ENCODE peak calls at places on chromosomes 5 and 9, in nine cellular contexts. One of them, this sample, is unnamed.

GRCh38 chr9:504921-505821 is 290.5 kb downstream of the DOCK8 start:
- DNase-seq in ovary: peak
- DNase-seq in heart left ventricle: peak
- DNase-seq in H54: no peak
- DNase-seq in body of pancreas: peak
- DNase-seq in GM12891: peak
- DNase-seq in thyroid gland: peak
- DNase-seq in stomach: peak
- DNase-seq in IMR-90: no peak
- DNase-seq in this sample: peak

GRCh38 chr5:151123897-151124751 is 33.5 kb downstream of the ANXA6 start:
- DNase-seq in ovary: peak
- DNase-seq in heart left ventricle: peak
- DNase-seq in H54: peak
- DNase-seq in body of pancreas: peak
- DNase-seq in GM12891: peak
- DNase-seq in thyroid gland: peak
- DNase-seq in stomach: peak
- DNase-seq in IMR-90: peak
- DNase-seq in this sample: peak

GRCh38 chr5:55853818-55854217 is 2.7 kb downstream of the IL31RA start:
- DNase-seq in ovary: no peak
- DNase-seq in heart left ventricle: no peak
- DNase-seq in H54: no peak
- DNase-seq in body of pancreas: no peak
- DNase-seq in GM12891: no peak
- DNase-seq in thyroid gland: no peak
- DNase-seq in stomach: no peak
- DNase-seq in IMR-90: peak
- DNase-seq in this sample: no peak

GRCh38 chr5:108266235-108266634 is 115.7 kb downstream of the FBXL17 start:
- DNase-seq in ovary: no peak
- DNase-seq in heart left ventricle: no peak
- DNase-seq in H54: no peak
- DNase-seq in body of pancreas: no peak
- DNase-seq in GM12891: no peak
- DNase-seq in thyroid gland: no peak
- DNase-seq in stomach: no peak
- DNase-seq in IMR-90: peak
- DNase-seq in this sample: no peak

GRCh38 chr5:44987026-44987425 is 178.3 kb downstream of the MRPS30 start:
- DNase-seq in ovary: no peak
- DNase-seq in heart left ventricle: no peak
- DNase-seq in H54: no peak
- DNase-seq in body of pancreas: no peak
- DNase-seq in GM12891: no peak
- DNase-seq in thyroid gland: peak
- DNase-seq in stomach: no peak
- DNase-seq in IMR-90: no peak
- DNase-seq in this sample: no peak

GRCh38 chr5:172509405-172509781 is 55.1 kb upstream of the SH3PXD2B start:
- DNase-seq in ovary: peak
- DNase-seq in heart left ventricle: peak
- DNase-seq in H54: no peak
- DNase-seq in body of pancreas: no peak
- DNase-seq in GM12891: no peak
- DNase-seq in thyroid gland: no peak
- DNase-seq in stomach: no peak
- DNase-seq in IMR-90: no peak
- DNase-seq in this sample: no peak

GRCh38 chr5:177084175-177084574 is 2.5 kb upstream of the FGFR4 start:
- DNase-seq in ovary: no peak
- DNase-seq in heart left ventricle: no peak
- DNase-seq in H54: no peak
- DNase-seq in body of pancreas: no peak
- DNase-seq in GM12891: no peak
- DNase-seq in thyroid gland: no peak
- DNase-seq in stomach: no peak
- DNase-seq in IMR-90: no peak
- DNase-seq in this sample: no peak

GRCh38 chr5:123454236-123454911 is 31.2 kb upstream of the CEP120 start:
- DNase-seq in ovary: no peak
- DNase-seq in heart left ventricle: no peak
- DNase-seq in H54: no peak
- DNase-seq in body of pancreas: no peak
- DNase-seq in GM12891: no peak
- DNase-seq in thyroid gland: no peak
- DNase-seq in stomach: no peak
- DNase-seq in IMR-90: peak
- DNase-seq in this sample: no peak

GRCh38 chr9:95025213-95026170 is 292.0 kb downstream of the FANCC start:
- DNase-seq in ovary: peak
- DNase-seq in heart left ventricle: peak
- DNase-seq in H54: peak
- DNase-seq in body of pancreas: peak
- DNase-seq in GM12891: no peak
- DNase-seq in thyroid gland: peak
- DNase-seq in stomach: peak
- DNase-seq in IMR-90: peak
- DNase-seq in this sample: peak

GRCh38 chr9:93080406-93080805 is 15.6 kb upstream of the CARD19 start:
- DNase-seq in ovary: no peak
- DNase-seq in heart left ventricle: no peak
- DNase-seq in H54: no peak
- DNase-seq in body of pancreas: no peak
- DNase-seq in GM12891: no peak
- DNase-seq in thyroid gland: no peak
- DNase-seq in stomach: no peak
- DNase-seq in IMR-90: no peak
- DNase-seq in this sample: no peak

GRCh38 chr5:34695275-34696032 is 39.3 kb downstream of the RAI14 start:
- DNase-seq in ovary: no peak
- DNase-seq in heart left ventricle: no peak
- DNase-seq in H54: no peak
- DNase-seq in body of pancreas: no peak
- DNase-seq in GM12891: no peak
- DNase-seq in thyroid gland: no peak
- DNase-seq in stomach: no peak
- DNase-seq in IMR-90: no peak
- DNase-seq in this sample: peak

GRCh38 chr5:122151640-122152039 is 22.3 kb downstream of the ZNF474 start:
- DNase-seq in ovary: no peak
- DNase-seq in heart left ventricle: no peak
- DNase-seq in H54: no peak
- DNase-seq in body of pancreas: no peak
- DNase-seq in GM12891: no peak
- DNase-seq in thyroid gland: no peak
- DNase-seq in stomach: no peak
- DNase-seq in IMR-90: peak
- DNase-seq in this sample: no peak

GRCh38 chr5:17306726-17307091 is 89.3 kb downstream of the BASP1 start:
- DNase-seq in ovary: no peak
- DNase-seq in heart left ventricle: no peak
- DNase-seq in H54: no peak
- DNase-seq in body of pancreas: no peak
- DNase-seq in GM12891: no peak
- DNase-seq in thyroid gland: no peak
- DNase-seq in stomach: no peak
- DNase-seq in IMR-90: no peak
- DNase-seq in this sample: no peak

GRCh38 chr5:123007292-123007691 is 29.2 kb downstream of the PPIC start:
- DNase-seq in ovary: no peak
- DNase-seq in heart left ventricle: no peak
- DNase-seq in H54: no peak
- DNase-seq in body of pancreas: no peak
- DNase-seq in GM12891: no peak
- DNase-seq in thyroid gland: peak
- DNase-seq in stomach: no peak
- DNase-seq in IMR-90: no peak
- DNase-seq in this sample: no peak

GRCh38 chr5:66246621-66247020 is 102.5 kb downstream of the SREK1 start:
- DNase-seq in ovary: no peak
- DNase-seq in heart left ventricle: no peak
- DNase-seq in H54: no peak
- DNase-seq in body of pancreas: no peak
- DNase-seq in GM12891: no peak
- DNase-seq in thyroid gland: no peak
- DNase-seq in stomach: no peak
- DNase-seq in IMR-90: peak
- DNase-seq in this sample: no peak

GRCh38 chr5:115068239-115069086 is 101.2 kb downstream of the TRIM36 start:
- DNase-seq in ovary: no peak
- DNase-seq in heart left ventricle: no peak
- DNase-seq in H54: peak
- DNase-seq in body of pancreas: peak
- DNase-seq in GM12891: no peak
- DNase-seq in thyroid gland: no peak
- DNase-seq in stomach: no peak
- DNase-seq in IMR-90: peak
- DNase-seq in this sample: no peak

GRCh38 chr9:35112257-35113020 is 3.2 kb downstream of the ATOSB start:
- DNase-seq in ovary: no peak
- DNase-seq in heart left ventricle: no peak
- DNase-seq in H54: peak
- DNase-seq in body of pancreas: no peak
- DNase-seq in GM12891: no peak
- DNase-seq in thyroid gland: no peak
- DNase-seq in stomach: no peak
- DNase-seq in IMR-90: peak
- DNase-seq in this sample: peak

GRCh38 chr9:126838895-126839294 is 21.5 kb upstream of the ZBTB34 start:
- DNase-seq in ovary: no peak
- DNase-seq in heart left ventricle: no peak
- DNase-seq in H54: no peak
- DNase-seq in body of pancreas: no peak
- DNase-seq in GM12891: no peak
- DNase-seq in thyroid gland: peak
- DNase-seq in stomach: no peak
- DNase-seq in IMR-90: no peak
- DNase-seq in this sample: no peak

GRCh38 chr5:1524799-1525623 is 1.3 kb upstream of the LPCAT1 start:
- DNase-seq in ovary: peak
- DNase-seq in heart left ventricle: peak
- DNase-seq in H54: no peak
- DNase-seq in body of pancreas: peak
- DNase-seq in GM12891: no peak
- DNase-seq in thyroid gland: peak
- DNase-seq in stomach: peak
- DNase-seq in IMR-90: no peak
- DNase-seq in this sample: peak

GRCh38 chr9:131640438-131641181 is 95.3 kb downstream of the PRRT1B start:
- DNase-seq in ovary: no peak
- DNase-seq in heart left ventricle: no peak
- DNase-seq in H54: no peak
- DNase-seq in body of pancreas: no peak
- DNase-seq in GM12891: no peak
- DNase-seq in thyroid gland: no peak
- DNase-seq in stomach: no peak
- DNase-seq in IMR-90: no peak
- DNase-seq in this sample: peak

DNA sequence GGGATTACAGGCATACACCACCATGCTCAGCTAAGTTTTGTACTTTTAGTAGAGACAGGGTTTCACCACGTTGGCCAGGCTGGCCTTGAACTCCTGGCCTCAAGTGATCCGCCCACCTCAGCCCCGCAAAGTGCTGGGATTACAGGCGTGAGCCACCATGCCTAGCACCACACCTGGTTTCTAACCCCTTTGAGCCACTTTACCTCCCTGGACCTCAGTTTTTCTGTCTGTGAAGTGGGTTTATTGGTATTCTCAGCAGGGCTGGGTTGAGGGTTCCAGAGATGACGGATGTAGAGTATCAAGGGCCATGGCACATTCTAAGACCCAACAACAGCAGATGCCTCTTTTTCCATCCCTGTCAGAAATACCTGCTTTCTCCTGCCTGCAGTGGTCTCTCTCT is 38.6 kb downstream of the AMBP start:
- DNase-seq in ovary: no peak
- DNase-seq in heart left ventricle: no peak
- DNase-seq in H54: no peak
- DNase-seq in body of pancreas: peak
- DNase-seq in GM12891: no peak
- DNase-seq in thyroid gland: no peak
- DNase-seq in stomach: no peak
- DNase-seq in IMR-90: no peak
- DNase-seq in this sample: peak
- TF ChIP-seq POLR2A in ovary: no peak
- TF ChIP-seq POLR2A in heart left ventricle: no peak
- TF ChIP-seq POLR2A in H54: no peak
- TF ChIP-seq POLR2A in body of pancreas: no peak
- TF ChIP-seq POLR2A in GM12891: no peak
- TF ChIP-seq POLR2A in thyroid gland: no peak
- TF ChIP-seq POLR2A in stomach: no peak
- TF ChIP-seq POLR2A in IMR-90: no peak
- TF ChIP-seq POLR2A in this sample: no peak

DNA sequence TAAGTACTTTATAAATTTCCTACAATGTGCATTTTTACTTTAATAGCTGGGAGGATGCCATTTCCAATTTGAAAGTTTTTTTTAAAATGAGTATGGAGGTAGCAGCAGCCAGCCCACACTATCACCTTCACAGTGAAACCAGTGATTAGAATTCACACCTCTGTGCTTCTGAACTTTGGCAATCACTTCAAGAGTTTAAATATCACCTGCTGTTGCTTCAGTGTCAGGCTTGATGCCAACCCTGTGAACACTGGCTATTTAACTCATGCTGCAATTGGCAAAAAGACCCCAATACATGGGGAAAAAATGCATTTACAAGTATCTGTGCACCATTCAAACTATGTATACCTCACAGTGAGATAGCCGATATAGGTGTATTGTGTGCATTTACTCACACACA is 57.4 kb downstream of the CDK5RAP2 start:
- DNase-seq in ovary: no peak
- DNase-seq in heart left ventricle: no peak
- DNase-seq in H54: no peak
- DNase-seq in body of pancreas: peak
- DNase-seq in GM12891: no peak
- DNase-seq in thyroid gland: no peak
- DNase-seq in stomach: no peak
- DNase-seq in IMR-90: no peak
- DNase-seq in this sample: no peak
- TF ChIP-seq POLR2A in ovary: no peak
- TF ChIP-seq POLR2A in heart left ventricle: no peak
- TF ChIP-seq POLR2A in H54: no peak
- TF ChIP-seq POLR2A in body of pancreas: no peak
- TF ChIP-seq POLR2A in GM12891: no peak
- TF ChIP-seq POLR2A in thyroid gland: no peak
- TF ChIP-seq POLR2A in stomach: no peak
- TF ChIP-seq POLR2A in IMR-90: no peak
- TF ChIP-seq POLR2A in this sample: no peak

GRCh38 chr5:161286066-161286655 is 260.4 kb downstream of the GABRB2 start:
- DNase-seq in ovary: no peak
- DNase-seq in heart left ventricle: no peak
- DNase-seq in H54: no peak
- DNase-seq in body of pancreas: no peak
- DNase-seq in GM12891: no peak
- DNase-seq in thyroid gland: no peak
- DNase-seq in stomach: no peak
- DNase-seq in IMR-90: no peak
- DNase-seq in this sample: no peak
- TF ChIP-seq POLR2A in ovary: no peak
- TF ChIP-seq POLR2A in heart left ventricle: no peak
- TF ChIP-seq POLR2A in H54: no peak
- TF ChIP-seq POLR2A in body of pancreas: no peak
- TF ChIP-seq POLR2A in GM12891: no peak
- TF ChIP-seq POLR2A in thyroid gland: no peak
- TF ChIP-seq POLR2A in stomach: no peak
- TF ChIP-seq POLR2A in IMR-90: no peak
- TF ChIP-seq POLR2A in this sample: no peak

GRCh38 chr9:134641173-134641985 is at the start of gene COL5A1:
- DNase-seq in ovary: peak
- DNase-seq in heart left ventricle: peak
- DNase-seq in H54: peak
- DNase-seq in body of pancreas: peak
- DNase-seq in GM12891: no peak
- DNase-seq in thyroid gland: peak
- DNase-seq in stomach: peak
- DNase-seq in IMR-90: peak
- DNase-seq in this sample: peak
- TF ChIP-seq POLR2A in ovary: peak
- TF ChIP-seq POLR2A in heart left ventricle: no peak
- TF ChIP-seq POLR2A in H54: peak
- TF ChIP-seq POLR2A in body of pancreas: peak
- TF ChIP-seq POLR2A in GM12891: no peak
- TF ChIP-seq POLR2A in thyroid gland: peak
- TF ChIP-seq POLR2A in stomach: no peak
- TF ChIP-seq POLR2A in IMR-90: peak
- TF ChIP-seq POLR2A in this sample: peak